ENCODE peak calls at places on chromosome 11, in four cellular contexts. U is A549, O is H1, A is HepG2. R is an unnamed sample.

GRCh38 chr11:20031155-20032001 is 128.9 kb downstream of the DBX1 start:
- DNase-seq in U (no peak), A (peak; percentile 87), O (no peak), R (no peak)

GRCh38 chr11:29184939-29185890 is 831.6 kb downstream of the KCNA4 start:
- DNase-seq in O (no peak), U (no peak), A (no peak), R (no peak)

GRCh38 chr11:73201888-73202810 is 15.9 kb upstream of the P2RY2 start:
- DNase-seq in O (no peak), U (no peak), A (no peak), R (peak; percentile 47)

GRCh38 chr11:10930961-10931760 is 73.3 kb upstream of the ZBED5 start:
- DNase-seq in U (peak; percentile 74), O (no peak), A (no peak), R (peak; percentile 43)

GRCh38 chr11:77687088-77687487 is 49.5 kb upstream of the CLNS1A start:
- DNase-seq in U (no peak), O (no peak), A (no peak), R (no peak)

GRCh38 chr11:1368216-1368615 is 21.5 kb upstream of the BRSK2 start:
- DNase-seq in U (no peak), A (no peak), O (no peak), R (no peak)

GRCh38 chr11:62805991-62806441 is 776 bp upstream of the NXF1 start:
- DNase-seq in A (no peak), O (no peak), U (no peak), R (peak; percentile 29)

GRCh38 chr11:75432911-75433321 is at the start of gene KLHL35:
- DNase-seq in A (no peak), U (no peak), O (no peak), R (peak; percentile 43)

GRCh38 chr11:131874070-131874469 is 503.7 kb downstream of the NTM start:
- DNase-seq in O (no peak), A (no peak), U (no peak), R (no peak)

GRCh38 chr11:109612481-109612880 is 190.5 kb downstream of the C11orf87 start:
- DNase-seq in U (no peak), O (no peak), A (no peak), R (no peak)

GRCh38 chr11:130088909-130089668 is 19.4 kb downstream of the APLP2 start:
- DNase-seq in A (no peak), U (no peak), O (no peak), R (no peak)

GRCh38 chr11:60968223-60968622 is 3.3 kb upstream of the CD6 start:
- DNase-seq in U (no peak), A (no peak), O (no peak), R (no peak)

GRCh38 chr11:133929401-133930052 is 27.2 kb downstream of the IGSF9B start:
- DNase-seq in A (no peak), U (no peak), O (no peak), R (no peak)

GRCh38 chr11:45022294-45023064 is 71.8 kb upstream of the TP53I11 start:
- DNase-seq in O (no peak), A (no peak), U (no peak), R (no peak)

GRCh38 chr11:75565221-75565814 is 3.3 kb downstream of the SERPINH1 start:
- DNase-seq in U (no peak), O (no peak), A (peak; percentile 57), R (no peak)

GRCh38 chr11:130476200-130476921 is 27.9 kb downstream of the ADAMTS15 start:
- DNase-seq in O (no peak), U (no peak), A (no peak), R (no peak)

GRCh38 chr11:24762076-24762475 is 265.2 kb downstream of the LUZP2 start:
- DNase-seq in O (no peak), A (no peak), U (no peak), R (no peak)

GRCh38 chr11:64581057-64581523 is 9.9 kb upstream of the SLC22A12 start:
- DNase-seq in U (no peak), O (no peak), A (peak; percentile 41), R (no peak)

GRCh38 chr11:131002145-131002544 is 85.9 kb upstream of the SNX19 start:
- DNase-seq in O (no peak), U (no peak), A (no peak), R (no peak)

GRCh38 chr11:73520358-73521061 is 77.4 kb downstream of the FAM168A start:
- DNase-seq in U (no peak), O (no peak), A (no peak), R (no peak)

GRCh38 chr11:126380909-126381308 is 25.4 kb downstream of the ST3GAL4 start:
- DNase-seq in O (no peak), A (no peak), U (no peak), R (no peak)

GRCh38 chr11:37061426-37061825 is 463.4 kb upstream of the RAG2 start:
- DNase-seq in A (no peak), O (no peak), U (no peak), R (no peak)

GRCh38 chr11:72569966-72570892 is 104.0 kb downstream of the PDE2A start:
- DNase-seq in A (no peak), O (no peak), U (no peak), R (no peak)

GRCh38 chr11:61155312-61155711 is 5.9 kb downstream of the VPS37C start:
- DNase-seq in O (no peak), A (no peak), U (no peak), R (no peak)

GRCh38 chr11:80593981-80594380 is 1153.2 kb upstream of the TENM4 start:
- DNase-seq in O (no peak), A (peak; percentile 28), U (no peak), R (no peak)

GRCh38 chr11:65260302-65260701 is 1.5 kb upstream of the POLA2 start:
- DNase-seq in O (no peak), U (no peak), A (no peak), R (no peak)

GRCh38 chr11:66950113-66950535 is 8.1 kb downstream of the PC start:
- DNase-seq in A (peak; percentile 87), U (peak; percentile 93), O (no peak), R (peak; percentile 86)

GRCh38 chr11:44030276-44030932 is 17.4 kb upstream of the ACCSL start:
- DNase-seq in A (no peak), O (no peak), U (no peak), R (no peak)

DNA sequence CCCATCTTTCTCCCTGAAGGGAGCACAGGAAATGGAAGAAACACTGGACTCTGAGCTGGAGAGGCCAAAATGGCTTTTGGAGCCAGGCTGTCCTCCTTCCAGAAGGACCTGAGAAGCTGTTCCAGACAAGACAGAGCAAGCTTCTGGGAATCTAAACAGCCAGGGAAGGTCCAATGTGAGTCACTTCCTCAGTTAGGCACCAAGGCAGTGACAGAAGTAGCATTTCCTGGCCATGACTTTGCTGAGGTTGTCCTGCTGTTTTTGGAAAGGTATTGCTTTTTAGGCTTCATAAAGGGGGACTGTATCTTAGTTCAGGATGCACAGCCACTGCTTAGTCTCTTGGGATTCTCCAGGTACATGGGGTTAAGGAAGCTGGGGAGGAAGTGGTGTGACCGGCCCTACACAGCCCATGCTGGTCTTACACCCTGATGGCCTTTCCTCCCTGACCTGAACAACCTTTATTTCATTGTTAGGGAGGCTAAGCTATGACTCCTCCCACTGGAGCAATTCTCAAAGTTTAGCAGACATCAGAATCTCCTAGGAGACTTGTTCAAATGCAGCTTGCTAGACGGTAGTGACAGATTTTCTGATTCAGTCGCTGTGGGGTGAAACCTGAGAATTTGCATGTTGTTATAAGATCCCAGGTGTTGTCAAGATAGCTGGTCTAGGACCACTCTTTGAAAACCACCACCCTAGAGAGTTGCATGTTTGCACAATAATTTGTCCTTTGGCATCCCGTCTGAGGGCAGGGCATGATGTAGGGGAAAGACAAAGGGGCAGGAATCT is 6.8 kb upstream of the INSC start:
- DNase-seq in O (no peak), U (no peak), A (no peak), R (no peak)
- TF ChIP-seq RNF2 in O (no peak), U (no peak), A (no peak), R (no peak)

GRCh38 chr11:12800032-12800671 is 125.9 kb downstream of the TEAD1 start:
- DNase-seq in U (peak; percentile 80), O (no peak), A (peak; percentile 86), R (peak; percentile 59)

GRCh38 chr11:12801976-12802375 is 127.8 kb downstream of the TEAD1 start:
- DNase-seq in O (no peak), U (no peak), A (no peak), R (no peak)

GRCh38 chr11:12806113-12806512 is 131.9 kb downstream of the TEAD1 start:
- DNase-seq in U (no peak), O (no peak), A (no peak), R (no peak)

GRCh38 chr11:12802418-12803085 is 128.3 kb downstream of the TEAD1 start:
- DNase-seq in A (peak; percentile 99), O (no peak), U (peak; percentile 94), R (peak; percentile 77)

DNA sequence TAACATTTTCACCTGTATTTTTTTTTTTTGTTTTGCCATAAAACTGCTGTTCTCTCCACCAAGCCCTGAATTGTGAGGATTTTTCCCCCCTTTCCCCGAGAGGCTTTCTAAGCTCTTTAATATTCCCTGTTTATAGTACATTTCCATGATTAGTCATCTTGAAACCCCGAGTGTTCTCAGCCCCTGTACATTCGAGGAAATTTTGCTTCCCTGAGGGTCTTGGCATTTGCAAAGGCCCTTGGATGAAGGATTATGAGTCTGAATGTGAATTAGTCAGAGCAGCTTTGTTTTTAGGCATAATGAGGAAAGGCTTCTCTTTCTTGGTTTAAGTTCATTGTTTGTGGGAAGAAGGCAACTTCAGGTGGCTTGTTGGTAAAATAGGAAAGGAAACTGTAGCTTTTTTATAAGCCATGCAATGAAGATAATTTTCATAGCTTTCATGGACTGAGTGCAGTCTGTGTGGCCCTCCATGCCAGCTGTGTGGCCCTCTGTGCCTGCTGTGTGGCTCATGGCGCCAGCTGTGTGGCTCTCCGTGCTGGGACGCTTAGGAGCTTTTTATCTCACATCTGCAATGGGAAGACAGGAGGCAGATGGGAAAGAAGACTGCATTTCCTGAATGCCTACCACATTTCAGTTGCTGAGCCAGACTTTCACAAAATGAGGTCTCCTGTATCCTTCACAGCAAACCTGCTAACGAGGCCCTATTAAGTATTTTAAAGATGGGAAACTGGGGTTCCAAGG is 129.0 kb downstream of the TEAD1 start:
- DNase-seq in A (no peak), U (no peak), O (no peak), R (no peak)
- TF ChIP-seq RNF2 in A (no peak), U (no peak), O (no peak), R (no peak)

GRCh38 chr11:95556011-95556341 is 233.6 kb downstream of the FAM76B start:
- DNase-seq in A (no peak), U (no peak), O (no peak), R (no peak)

GRCh38 chr11:95559899-95560298 is 229.7 kb downstream of the FAM76B start:
- DNase-seq in A (no peak), U (no peak), O (no peak), R (no peak)

GRCh38 chr11:95556342-95557151 is 233.0 kb downstream of the FAM76B start:
- DNase-seq in A (no peak), O (no peak), U (no peak), R (no peak)
- TF ChIP-seq RNF2 in A (no peak), O (no peak), U (no peak), R (no peak)

GRCh38 chr11:21975242-21975641 is 217.6 kb upstream of the ANO5 start:
- DNase-seq in A (no peak), O (no peak), U (no peak), R (no peak)

GRCh38 chr11:21965221-21965620 is 227.7 kb upstream of the ANO5 start:
- DNase-seq in O (no peak), U (no peak), A (no peak), R (no peak)

DNA sequence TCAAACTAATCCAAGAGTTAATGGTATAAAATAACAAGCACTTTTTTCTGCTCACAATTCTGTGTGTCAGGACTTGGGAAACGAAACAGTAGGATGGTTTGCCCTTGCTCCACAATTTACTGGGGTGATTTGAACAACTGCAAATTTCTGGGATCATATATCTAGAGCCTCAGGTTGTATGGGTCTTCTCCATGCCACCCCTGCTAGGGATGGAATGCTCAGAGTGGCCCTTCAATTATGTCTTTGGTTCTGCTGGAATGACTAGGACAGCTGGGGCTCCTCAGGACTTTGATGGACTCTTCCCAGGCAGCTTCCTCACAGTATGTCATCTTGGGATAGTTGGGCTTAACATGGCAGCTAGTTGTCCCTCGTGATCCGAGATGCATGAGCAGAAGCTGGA is 223.0 kb upstream of the ANO5 start:
- DNase-seq in O (no peak), U (no peak), A (no peak), R (no peak)
- TF ChIP-seq RNF2 in O (no peak), U (no peak), A (no peak), R (no peak)